ENCODE peak calls at places on chromosomes 16 and 17, in four cellular contexts. One of them, this sample, is unnamed. For H3K4me1, the result is how much of the 10 kb centered on the place peaks cover.

GRCh38 chr16:86383488-86384262 is 126.7 kb upstream of the FOXF1 start:
- DNase-seq in tibial artery: no peak
- DNase-seq in CD4-positive, alpha-beta memory T cell: no peak
- DNase-seq in neural progenitor cell: no peak
- DNase-seq in this sample: peak

GRCh38 chr16:54174201-54174600 is 112.4 kb downstream of the IRX3 start:
- DNase-seq in neural progenitor cell: peak
- DNase-seq in CD4-positive, alpha-beta memory T cell: no peak
- DNase-seq in tibial artery: no peak
- DNase-seq in this sample: no peak

GRCh38 chr16:66385415-66385814 is 18.9 kb downstream of the CDH5 start:
- DNase-seq in tibial artery: no peak
- DNase-seq in CD4-positive, alpha-beta memory T cell: no peak
- DNase-seq in neural progenitor cell: no peak
- DNase-seq in this sample: no peak

GRCh38 chr16:10828851-10829331 is 10.3 kb upstream of the TVP23A start:
- DNase-seq in neural progenitor cell: no peak
- DNase-seq in CD4-positive, alpha-beta memory T cell: no peak
- DNase-seq in tibial artery: peak
- DNase-seq in this sample: peak

GRCh38 chr17:28828294-28829040 is 14.1 kb downstream of the FAM222B start:
- DNase-seq in tibial artery: peak
- DNase-seq in neural progenitor cell: no peak
- DNase-seq in CD4-positive, alpha-beta memory T cell: no peak
- DNase-seq in this sample: peak

GRCh38 chr16:52051773-52052172 is 495.2 kb downstream of the TOX3 start:
- DNase-seq in neural progenitor cell: no peak
- DNase-seq in tibial artery: no peak
- DNase-seq in CD4-positive, alpha-beta memory T cell: no peak
- DNase-seq in this sample: no peak

GRCh38 chr16:9300252-9300651 is 208.8 kb downstream of the HAPSTR1 start:
- DNase-seq in neural progenitor cell: no peak
- DNase-seq in CD4-positive, alpha-beta memory T cell: no peak
- DNase-seq in tibial artery: no peak
- DNase-seq in this sample: no peak

GRCh38 chr16:8070501-8070900 is 519.8 kb downstream of the TMEM114 start:
- DNase-seq in CD4-positive, alpha-beta memory T cell: no peak
- DNase-seq in neural progenitor cell: no peak
- DNase-seq in tibial artery: no peak
- DNase-seq in this sample: no peak

GRCh38 chr17:6054372-6054771 is 15.8 kb upstream of the WSCD1 start:
- DNase-seq in tibial artery: no peak
- DNase-seq in CD4-positive, alpha-beta memory T cell: no peak
- DNase-seq in neural progenitor cell: no peak
- DNase-seq in this sample: no peak

GRCh38 chr17:78142113-78142861 is 3.9 kb upstream of the C17orf99 start:
- DNase-seq in CD4-positive, alpha-beta memory T cell: no peak
- DNase-seq in tibial artery: no peak
- DNase-seq in neural progenitor cell: no peak
- DNase-seq in this sample: peak

GRCh38 chr16:85141491-85142128 is 29.3 kb upstream of the CIBAR2 start:
- DNase-seq in neural progenitor cell: no peak
- DNase-seq in tibial artery: peak
- DNase-seq in CD4-positive, alpha-beta memory T cell: no peak
- DNase-seq in this sample: no peak

GRCh38 chr16:53891409-53892139 is 187.6 kb downstream of the FTO start:
- DNase-seq in tibial artery: no peak
- DNase-seq in neural progenitor cell: no peak
- DNase-seq in CD4-positive, alpha-beta memory T cell: no peak
- DNase-seq in this sample: no peak

GRCh38 chr16:85755929-85756768 is 5.3 kb upstream of the C16orf74 start:
- DNase-seq in neural progenitor cell: no peak
- DNase-seq in CD4-positive, alpha-beta memory T cell: no peak
- DNase-seq in tibial artery: no peak
- DNase-seq in this sample: peak

GRCh38 chr17:77495575-77495974 is 354.8 kb downstream of the SEC14L1 start:
- DNase-seq in tibial artery: no peak
- DNase-seq in neural progenitor cell: no peak
- DNase-seq in CD4-positive, alpha-beta memory T cell: no peak
- DNase-seq in this sample: no peak

GRCh38 chr16:15033309-15033707 is 22.6 kb downstream of the NTAN1 start:
- DNase-seq in neural progenitor cell: no peak
- DNase-seq in tibial artery: no peak
- DNase-seq in CD4-positive, alpha-beta memory T cell: no peak
- DNase-seq in this sample: no peak

GRCh38 chr16:89811321-89811720 is 5.1 kb downstream of the FANCA start:
- DNase-seq in neural progenitor cell: no peak
- DNase-seq in CD4-positive, alpha-beta memory T cell: no peak
- DNase-seq in tibial artery: no peak
- DNase-seq in this sample: no peak

GRCh38 chr16:27080870-27081269 is 14.1 kb downstream of the C16orf82 start:
- DNase-seq in CD4-positive, alpha-beta memory T cell: no peak
- DNase-seq in neural progenitor cell: peak
- DNase-seq in tibial artery: peak
- DNase-seq in this sample: peak

GRCh38 chr17:58314706-58315015 is 13.9 kb downstream of the TSPOAP1 start:
- DNase-seq in neural progenitor cell: no peak
- DNase-seq in CD4-positive, alpha-beta memory T cell: no peak
- DNase-seq in tibial artery: no peak
- DNase-seq in this sample: no peak

GRCh38 chr16:25192096-25192495 is 24.7 kb upstream of the AQP8 start:
- DNase-seq in CD4-positive, alpha-beta memory T cell: no peak
- DNase-seq in tibial artery: no peak
- DNase-seq in neural progenitor cell: no peak
- DNase-seq in this sample: peak

GRCh38 chr17:17682737-17683675 is 1.7 kb downstream of the RAI1 start:
- DNase-seq in neural progenitor cell: peak
- DNase-seq in CD4-positive, alpha-beta memory T cell: peak
- DNase-seq in tibial artery: peak
- DNase-seq in this sample: peak

GRCh38 chr17:29977836-29978235 is 36.4 kb downstream of the EFCAB5 start:
- DNase-seq in CD4-positive, alpha-beta memory T cell: no peak
- DNase-seq in tibial artery: no peak
- DNase-seq in neural progenitor cell: no peak
- DNase-seq in this sample: peak

GRCh38 chr16:70749681-70750601 is 51.0 kb downstream of the VAC14 start:
- DNase-seq in tibial artery: no peak
- DNase-seq in neural progenitor cell: peak
- DNase-seq in CD4-positive, alpha-beta memory T cell: no peak
- DNase-seq in this sample: no peak

GRCh38 chr17:78643326-78643725 is 66.1 kb upstream of the DNAH17 start:
- DNase-seq in neural progenitor cell: no peak
- DNase-seq in tibial artery: no peak
- DNase-seq in CD4-positive, alpha-beta memory T cell: no peak
- DNase-seq in this sample: no peak

GRCh38 chr16:70694517-70695218 is 8.8 kb upstream of the MTSS2 start:
- DNase-seq in tibial artery: no peak
- DNase-seq in CD4-positive, alpha-beta memory T cell: no peak
- DNase-seq in neural progenitor cell: no peak
- DNase-seq in this sample: peak

GRCh38 chr17:80678621-80679020 is 134.0 kb downstream of the RPTOR start:
- DNase-seq in tibial artery: peak
- DNase-seq in CD4-positive, alpha-beta memory T cell: no peak
- DNase-seq in neural progenitor cell: peak
- DNase-seq in this sample: peak

GRCh38 chr17:9522074-9522473 is 53.5 kb downstream of the STX8 start:
- DNase-seq in neural progenitor cell: peak
- DNase-seq in CD4-positive, alpha-beta memory T cell: peak
- DNase-seq in tibial artery: no peak
- DNase-seq in this sample: peak

GRCh38 chr16:70255584-70255983 is 3.8 kb upstream of the EXOSC6 start:
- DNase-seq in neural progenitor cell: no peak
- DNase-seq in CD4-positive, alpha-beta memory T cell: no peak
- DNase-seq in tibial artery: peak
- DNase-seq in this sample: no peak

GRCh38 chr17:41439375-41439774 is 1.4 kb downstream of the KRT38 start:
- DNase-seq in neural progenitor cell: no peak
- DNase-seq in tibial artery: no peak
- DNase-seq in CD4-positive, alpha-beta memory T cell: no peak
- DNase-seq in this sample: peak

GRCh38 chr17:57735707-57736106 is 9.4 kb downstream of the CCDC182 start:
- DNase-seq in CD4-positive, alpha-beta memory T cell: no peak
- DNase-seq in tibial artery: no peak
- DNase-seq in neural progenitor cell: peak
- DNase-seq in this sample: no peak

GRCh38 chr17:77405867-77406513 is 265.2 kb downstream of the SEC14L1 start:
- DNase-seq in neural progenitor cell: no peak
- DNase-seq in tibial artery: no peak
- DNase-seq in CD4-positive, alpha-beta memory T cell: no peak
- DNase-seq in this sample: no peak

GRCh38 chr16:74052006-74052405 is 244.6 kb upstream of the PSMD7 start:
- DNase-seq in CD4-positive, alpha-beta memory T cell: no peak
- DNase-seq in neural progenitor cell: no peak
- DNase-seq in tibial artery: no peak
- DNase-seq in this sample: no peak

GRCh38 chr17:59897090-59897489 is 4.2 kb downstream of the RPS6KB1 start:
- DNase-seq in neural progenitor cell: no peak
- DNase-seq in tibial artery: no peak
- DNase-seq in CD4-positive, alpha-beta memory T cell: no peak
- DNase-seq in this sample: peak

GRCh38 chr17:10622610-10623485 is 34.3 kb downstream of the MYH3 start:
- DNase-seq in tibial artery: no peak
- DNase-seq in CD4-positive, alpha-beta memory T cell: no peak
- DNase-seq in neural progenitor cell: no peak
- DNase-seq in this sample: no peak

GRCh38 chr17:5237541-5238016 is 2.9 kb upstream of the SCIMP start:
- DNase-seq in neural progenitor cell: peak
- DNase-seq in tibial artery: peak
- DNase-seq in CD4-positive, alpha-beta memory T cell: peak
- DNase-seq in this sample: peak

GRCh38 chr17:70050931-70051330 is 24.1 kb upstream of the KCNJ16 start:
- DNase-seq in neural progenitor cell: no peak
- DNase-seq in tibial artery: no peak
- DNase-seq in CD4-positive, alpha-beta memory T cell: no peak
- DNase-seq in this sample: no peak

GRCh38 chr17:70059076-70059475 is 15.9 kb upstream of the KCNJ16 start:
- DNase-seq in tibial artery: no peak
- DNase-seq in neural progenitor cell: no peak
- DNase-seq in CD4-positive, alpha-beta memory T cell: no peak
- DNase-seq in this sample: no peak

GRCh38 chr17:70053241-70054234 is 21.5 kb upstream of the KCNJ16 start:
- DNase-seq in tibial artery: no peak
- DNase-seq in CD4-positive, alpha-beta memory T cell: no peak
- DNase-seq in neural progenitor cell: no peak
- DNase-seq in this sample: peak

GRCh38 chr17:70059649-70060048 is 15.4 kb upstream of the KCNJ16 start:
- DNase-seq in neural progenitor cell: no peak
- DNase-seq in tibial artery: no peak
- DNase-seq in CD4-positive, alpha-beta memory T cell: no peak
- DNase-seq in this sample: no peak

GRCh38 chr17:70054961-70055360 is 20.1 kb upstream of the KCNJ16 start:
- DNase-seq in neural progenitor cell: no peak
- DNase-seq in CD4-positive, alpha-beta memory T cell: no peak
- DNase-seq in tibial artery: no peak
- DNase-seq in this sample: no peak
- H3K4me1 ChIP-seq in neural progenitor cell: under half
- H3K4me1 ChIP-seq in CD4-positive, alpha-beta memory T cell: under half
- H3K4me1 ChIP-seq in tibial artery: under half
- H3K4me1 ChIP-seq in this sample: under half

GRCh38 chr16:67489401-67490083 is 6.2 kb upstream of the AGRP start:
- DNase-seq in tibial artery: no peak
- DNase-seq in CD4-positive, alpha-beta memory T cell: no peak
- DNase-seq in neural progenitor cell: no peak
- DNase-seq in this sample: no peak
- H3K4me1 ChIP-seq in tibial artery: under half
- H3K4me1 ChIP-seq in CD4-positive, alpha-beta memory T cell: under half
- H3K4me1 ChIP-seq in neural progenitor cell: under half
- H3K4me1 ChIP-seq in this sample: under half

GRCh38 chr17:56700919-56701420 is 107.5 kb downstream of the NOG start:
- DNase-seq in neural progenitor cell: no peak
- DNase-seq in tibial artery: no peak
- DNase-seq in CD4-positive, alpha-beta memory T cell: no peak
- DNase-seq in this sample: no peak
- H3K4me1 ChIP-seq in neural progenitor cell: under half
- H3K4me1 ChIP-seq in tibial artery: under half
- H3K4me1 ChIP-seq in CD4-positive, alpha-beta memory T cell: under half
- H3K4me1 ChIP-seq in this sample: under half

GRCh38 chr16:783404-784161 is 4.6 kb downstream of the RPUSD1 start:
- DNase-seq in tibial artery: no peak
- DNase-seq in CD4-positive, alpha-beta memory T cell: no peak
- DNase-seq in neural progenitor cell: no peak
- DNase-seq in this sample: no peak
- H3K4me1 ChIP-seq in tibial artery: under half
- H3K4me1 ChIP-seq in CD4-positive, alpha-beta memory T cell: under half
- H3K4me1 ChIP-seq in neural progenitor cell: under half
- H3K4me1 ChIP-seq in this sample: under half